ENCODE peak calls at places on chromosomes 11 and 22, in six cellular contexts. P is adrenal gland; K is kidney; D is dorsolateral prefrontal cortex; V is suprapubic skin; J is CD4-positive, alpha-beta T cell. C is an unnamed sample.

GRCh38 chr22:42702675-42703074 is 18.0 kb downstream of the A4GALT start:
- DNase-seq in P (no peak), K (peak; percentile 56), D (no peak), V (no peak), J (no peak), C (no peak)

GRCh38 chr22:24592846-24593809 is at the start of gene LRRC75B:
- DNase-seq in P (peak; percentile 85), K (peak; percentile 96), D (peak; percentile 81), V (peak; percentile 93), J (no peak), C (peak; percentile 96)

GRCh38 chr11:33135216-33135615 is 26.1 kb downstream of the CSTF3 start:
- DNase-seq in P (no peak), K (no peak), D (no peak), V (no peak), J (no peak), C (no peak)

GRCh38 chr11:117738246-117738957 is 58.6 kb downstream of the DSCAML1 start:
- DNase-seq in P (no peak), K (no peak), D (no peak), V (no peak), J (no peak), C (no peak)

GRCh38 chr22:41263704-41264103 is 22.3 kb downstream of the RANGAP1 start:
- DNase-seq in P (no peak), K (no peak), D (no peak), V (no peak), J (no peak), C (no peak)

GRCh38 chr22:37161442-37161841 is 11.7 kb upstream of the IL2RB start:
- DNase-seq in P (no peak), K (peak; percentile 26), D (no peak), V (no peak), J (no peak), C (no peak)

GRCh38 chr11:119258180-119258579 is 52.0 kb downstream of the CBL start:
- DNase-seq in P (no peak), K (no peak), D (no peak), V (no peak), J (no peak), C (no peak)

GRCh38 chr11:117998201-117998579 is 12.0 kb downstream of the IL10RA start:
- DNase-seq in P (no peak), K (no peak), D (no peak), V (no peak), J (no peak), C (no peak)

GRCh38 chr11:6238902-6239301 is at the start of gene CNGA4:
- DNase-seq in P (no peak), K (no peak), D (no peak), V (no peak), J (no peak), C (no peak)

GRCh38 chr22:41157083-41157482 is 48.0 kb upstream of the L3MBTL2 start:
- DNase-seq in P (no peak), K (no peak), D (no peak), V (no peak), J (no peak), C (no peak)

GRCh38 chr11:79493555-79494171 is 52.8 kb upstream of the TENM4 start:
- DNase-seq in P (peak; percentile 78), K (peak; percentile 82), D (peak; percentile 40), V (peak; percentile 81), J (no peak), C (peak; percentile 75)

GRCh38 chr11:70628176-70628860 is 230.0 kb downstream of the CTTN start:
- DNase-seq in P (no peak), K (no peak), D (no peak), V (no peak), J (no peak), C (no peak)

GRCh38 chr22:31104869-31105268 is 2.5 kb downstream of the SELENOM start:
- DNase-seq in P (no peak), K (no peak), D (no peak), V (no peak), J (no peak), C (no peak)
- TF ChIP-seq CTCF in P (no peak), K (no peak), D (peak; percentile 22), V (no peak), J (no peak), C (no peak)

GRCh38 chr11:87447606-87448005 is 409.9 kb downstream of the TMEM135 start:
- DNase-seq in P (no peak), K (no peak), D (no peak), V (no peak), J (no peak), C (no peak)

GRCh38 chr11:87439981-87440760 is 402.4 kb downstream of the TMEM135 start:
- DNase-seq in P (no peak), K (no peak), D (no peak), V (no peak), J (no peak), C (no peak)

GRCh38 chr11:87443707-87444106 is 406.0 kb downstream of the TMEM135 start:
- DNase-seq in P (no peak), K (no peak), D (no peak), V (no peak), J (no peak), C (no peak)

GRCh38 chr11:87445002-87445401 is 407.3 kb downstream of the TMEM135 start:
- DNase-seq in P (no peak), K (no peak), D (no peak), V (no peak), J (no peak), C (no peak)
- H3K27ac ChIP-seq in P (no peak overlapping the region), K (no peak overlapping the region), D (no peak overlapping the region), V (no peak overlapping the region), J (no peak overlapping the region), C (no peak overlapping the region)

DNA sequence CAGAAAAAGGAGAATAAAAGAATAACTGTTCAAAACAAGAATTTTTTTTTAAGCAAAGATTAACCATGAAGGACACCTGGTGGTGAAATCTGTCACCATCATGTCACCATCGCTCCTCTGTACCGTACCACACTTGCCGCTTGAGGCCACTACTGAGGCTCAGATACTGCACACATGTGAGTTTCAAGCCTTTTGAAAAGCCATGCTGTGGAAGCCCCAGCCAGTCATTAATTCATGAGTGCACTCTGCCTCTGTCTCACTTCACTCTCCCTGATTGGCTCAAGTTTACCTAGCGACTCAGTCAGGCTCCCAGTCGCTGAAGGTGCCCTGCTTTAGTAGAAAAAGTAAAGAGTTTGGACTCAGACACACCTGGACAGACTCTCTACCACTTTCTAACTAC is 6.6 kb upstream of the MS4A12 start:
- DNase-seq in P (no peak), K (no peak), D (no peak), V (no peak), J (no peak), C (peak; percentile 47)
- TF ChIP-seq CTCF in P (no peak), K (peak; percentile 38), D (no peak), V (no peak), J (no peak), C (peak; percentile 39)

DNA sequence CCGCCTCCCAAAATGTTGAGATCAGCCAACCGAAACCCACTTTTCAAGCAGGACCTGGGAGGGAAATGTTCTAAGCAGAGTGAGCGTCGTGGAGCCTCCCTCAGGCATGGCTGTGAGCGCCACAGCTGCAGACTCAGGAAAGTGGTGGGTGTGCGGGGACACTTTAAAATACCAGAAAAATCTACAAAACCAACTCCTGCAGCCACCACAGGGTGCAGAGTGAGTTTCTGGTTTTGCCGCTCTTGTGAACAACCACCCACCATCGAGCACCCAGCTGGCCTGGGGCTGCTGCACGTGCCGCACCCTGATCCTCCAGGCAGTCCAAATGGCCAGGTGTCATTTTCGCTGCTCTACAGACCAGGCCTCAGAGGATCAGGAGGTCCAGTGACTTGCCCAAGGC is 46.9 kb downstream of the CELSR1 start:
- DNase-seq in P (no peak), K (no peak), D (peak; percentile 28), V (no peak), J (no peak), C (no peak)
- H3K27ac ChIP-seq in P (no peak overlapping the region), K (no peak overlapping the region), D (no peak overlapping the region), V (no peak overlapping the region), J (no peak overlapping the region), C (no peak overlapping the region)

GRCh38 chr11:85590848-85591483 is 36.2 kb downstream of the DLG2 start:
- DNase-seq in P (no peak), K (no peak), D (no peak), V (no peak), J (no peak), C (no peak)
- TF ChIP-seq CTCF in P (no peak), K (no peak), D (peak; percentile 57), V (no peak), J (no peak), C (peak; percentile 15)

C was measured in colonic mucosa.